ENCODE peak calls at places on chromosomes 1 and 21, in four cellular contexts. C, Z, R and V are unnamed samples.

GRCh38 chr1:21924503-21925005 is 12.6 kb downstream of the HSPG2 start:
- DNase-seq in Z (no peak), C (no peak), R (no peak), V (no peak)

GRCh38 chr1:52348704-52349301 is 17.2 kb downstream of the CC2D1B start:
- DNase-seq in Z (no peak), C (peak; percentile 51), R (no peak), V (peak; percentile 45)

GRCh38 chr21:26389971-26390641 is 183.0 kb downstream of the CYYR1 start:
- DNase-seq in R (no peak), Z (no peak), C (no peak), V (no peak)

GRCh38 chr21:37430184-37430821 is 63.7 kb downstream of the DYRK1A start:
- DNase-seq in R (no peak), Z (peak; percentile 69), C (no peak), V (no peak)

GRCh38 chr1:30751830-30752650 is 5.5 kb downstream of the LAPTM5 start:
- DNase-seq in Z (no peak), C (no peak), R (no peak), V (no peak)

GRCh38 chr1:24226754-24227153 is 39.7 kb upstream of the IFNLR1 start:
- DNase-seq in R (peak; percentile 35), C (no peak), Z (no peak), V (no peak)

GRCh38 chr1:214067853-214068703 is 80.3 kb downstream of the PROX1 start:
- DNase-seq in Z (peak; percentile 74), C (no peak), R (no peak), V (no peak)

GRCh38 chr1:171420810-171421209 is 64.5 kb upstream of the PRRC2C start:
- DNase-seq in C (no peak), Z (no peak), R (no peak), V (no peak)

DNA sequence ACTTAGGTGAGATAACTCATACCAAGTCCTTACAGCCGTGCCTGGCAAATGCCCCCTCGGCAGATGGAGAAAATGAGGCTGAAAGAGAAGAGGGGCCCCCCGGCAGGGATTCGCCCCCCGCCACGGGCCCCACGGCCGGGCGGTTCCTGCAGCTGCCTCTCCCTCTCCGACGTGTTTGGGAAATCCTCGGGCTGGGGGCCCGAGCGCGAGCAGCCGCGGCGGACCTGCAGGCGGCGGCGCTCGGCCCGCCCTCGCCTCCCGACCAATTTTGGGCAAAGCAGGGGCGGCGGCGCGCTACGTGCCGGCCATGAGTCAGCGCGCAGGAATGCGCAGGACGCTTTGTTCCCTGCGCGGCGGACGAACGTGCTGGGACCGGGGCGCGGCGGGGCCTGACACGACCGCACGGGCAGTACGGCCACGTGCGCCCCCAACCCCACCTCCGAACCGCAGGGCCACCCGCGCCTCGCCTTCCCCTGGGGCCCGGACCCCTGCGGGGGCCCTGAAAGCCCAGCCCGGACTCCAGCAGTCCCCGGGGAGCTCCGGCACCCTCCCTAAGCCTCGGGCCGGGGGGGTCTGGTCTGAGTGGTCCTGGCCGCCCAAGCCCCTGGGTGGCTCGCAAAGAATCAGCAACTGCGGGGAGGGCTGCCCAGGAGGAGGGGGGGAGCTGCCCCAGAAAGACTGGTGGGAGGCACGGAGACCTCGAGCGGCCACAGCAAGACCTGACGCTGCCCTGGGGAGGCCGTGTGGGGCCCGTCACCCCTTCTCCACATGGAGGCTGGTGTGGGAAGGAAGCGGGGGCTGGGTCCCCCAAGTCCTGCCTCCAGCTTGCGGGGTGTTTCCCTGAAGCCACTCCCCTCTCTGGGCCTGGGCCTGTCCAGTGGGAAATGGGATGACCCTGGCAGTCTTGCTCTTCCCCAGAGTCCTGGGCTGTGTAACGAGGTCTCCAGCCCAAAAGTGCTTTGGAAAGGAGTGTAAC is 11.9 kb upstream of the EDN2 start:
- DNase-seq in Z (peak; percentile 26), R (no peak), C (peak; percentile 69), V (peak; percentile 80)
- TF ChIP-seq SP1 in Z (no peak), R (no peak), C (no peak), V (no peak)

GRCh38 chr1:92096317-92096716 is 16.2 kb downstream of the BTBD8 start:
- DNase-seq in Z (no peak), C (no peak), R (no peak), V (no peak)
- TF ChIP-seq SUZ12 in Z (no peak), C (no peak), R (no peak), V (no peak)

GRCh38 chr1:111857251-111857651 is 101.5 kb downstream of the DDX20 start:
- DNase-seq in R (no peak), Z (no peak), C (no peak), V (no peak)
- TF ChIP-seq SP1 in R (no peak), Z (no peak), C (no peak), V (no peak)

DNA sequence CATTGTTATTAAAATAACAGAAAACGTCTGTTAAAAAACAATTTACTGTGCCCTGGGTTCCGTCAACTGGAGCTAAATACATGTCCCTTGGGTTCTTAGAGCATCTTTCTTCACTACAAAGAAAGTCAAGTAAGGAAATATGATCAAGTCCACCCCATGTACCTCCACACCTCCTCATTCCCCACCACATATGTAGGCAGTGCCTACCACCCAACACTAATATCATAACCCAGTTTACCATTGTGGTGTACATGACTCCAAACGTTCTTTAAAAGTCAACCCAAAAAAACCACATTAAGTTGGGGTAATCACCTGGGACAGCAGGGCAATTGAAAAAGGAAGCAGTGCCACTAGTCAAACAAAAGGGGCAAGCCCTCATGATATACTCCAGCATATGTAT is 7.8 kb upstream of the LRRC52 start:
- DNase-seq in R (no peak), C (no peak), Z (no peak), V (no peak)
- TF ChIP-seq SUZ12 in R (no peak), C (no peak), Z (no peak), V (no peak)

GRCh38 chr1:232904131-232904530 is 46.3 kb upstream of the NTPCR start:
- DNase-seq in R (no peak), C (no peak), Z (no peak), V (no peak)

GRCh38 chr1:232905324-232906034 is 44.9 kb upstream of the NTPCR start:
- DNase-seq in Z (no peak), R (no peak), C (no peak), V (no peak)

GRCh38 chr1:232906441-232906840 is 44.0 kb upstream of the NTPCR start:
- DNase-seq in C (no peak), R (no peak), Z (no peak), V (no peak)

GRCh38 chr1:232902766-232903357 is 47.5 kb upstream of the NTPCR start:
- DNase-seq in Z (no peak), C (no peak), R (no peak), V (no peak)

GRCh38 chr1:232904566-232904965 is 45.8 kb upstream of the NTPCR start:
- DNase-seq in R (no peak), C (no peak), Z (no peak), V (no peak)
- TF ChIP-seq SP1 in R (no peak), C (no peak), Z (no peak), V (no peak)

GRCh38 chr1:204225841-204226745 is 12.3 kb upstream of the GOLT1A start:
- DNase-seq in R (no peak), Z (peak; percentile 32), C (no peak), V (no peak)

GRCh38 chr1:204227351-204227750 is 13.6 kb upstream of the GOLT1A start:
- DNase-seq in C (no peak), R (no peak), Z (no peak), V (no peak)

GRCh38 chr1:204230211-204230610 is 16.4 kb upstream of the GOLT1A start:
- DNase-seq in Z (no peak), R (no peak), C (no peak), V (no peak)

GRCh38 chr1:204227996-204228785 is 14.4 kb upstream of the GOLT1A start:
- DNase-seq in C (no peak), R (no peak), Z (no peak), V (no peak)

GRCh38 chr1:204228896-204229295 is 15.1 kb upstream of the GOLT1A start:
- DNase-seq in R (no peak), C (no peak), Z (no peak), V (no peak)
- TF ChIP-seq SUZ12 in R (no peak), C (no peak), Z (no peak), V (no peak)

GRCh38 chr1:151905070-151905442 is 4.3 kb downstream of the THEM4 start:
- DNase-seq in R (no peak), Z (no peak), C (no peak), V (no peak)
- TF ChIP-seq SP1 in R (no peak), Z (no peak), C (no peak), V (no peak)

GRCh38 chr1:58858344-58858673 is 74.5 kb upstream of the JUN start:
- DNase-seq in C (no peak), R (peak; percentile 13), Z (peak; percentile 64), V (no peak)
- TF ChIP-seq SUZ12 in C (no peak), R (no peak), Z (no peak), V (no peak)

GRCh38 chr1:29356663-29357062 is 120.3 kb downstream of the PTPRU start:
- DNase-seq in R (no peak), Z (no peak), C (no peak), V (no peak)
- TF ChIP-seq SP1 in R (no peak), Z (no peak), C (peak; percentile 82), V (no peak)